ENCODE peak calls at places on chromosome 19, in eight cellular contexts. L is GM12878, R is HL-60, Z is SK-N-SH, P is endothelial cell of umbilical vein, V is stomach, B is spleen, K is upper lobe of left lung. F is an unnamed sample.

GRCh38 chr19:35757231-35757748 is 461 bp upstream of the HSPB6 start:
- DNase-seq in L (no peak), R (no peak), Z (peak; percentile 70), P (peak; percentile 62), V (peak; percentile 49), B (peak; percentile 87), K (peak; percentile 45), F (peak; percentile 74)

GRCh38 chr19:23800868-23801267 is 42.2 kb upstream of the ZNF681 start:
- DNase-seq in L (no peak), R (no peak), Z (no peak), P (no peak), V (no peak), B (no peak), K (no peak), F (no peak)

GRCh38 chr19:2561895-2562294 is 86.0 kb downstream of the GADD45B start:
- DNase-seq in L (peak; percentile 92), R (peak; percentile 50), Z (no peak), P (no peak), V (no peak), B (peak; percentile 88), K (no peak), F (no peak)

GRCh38 chr19:48560095-48560530 is 8.1 kb downstream of the SULT2B1 start:
- DNase-seq in L (no peak), R (no peak), Z (no peak), P (no peak), V (no peak), B (no peak), K (no peak), F (no peak)

GRCh38 chr19:55482128-55482961 is 2.6 kb upstream of the NAT14 start:
- DNase-seq in L (no peak), R (no peak), Z (no peak), P (no peak), V (no peak), B (no peak), K (no peak), F (no peak)

GRCh38 chr19:46732966-46733692 is 12.7 kb upstream of the FKRP start:
- DNase-seq in L (no peak), R (peak; percentile 92), Z (no peak), P (no peak), V (no peak), B (peak; percentile 89), K (peak; percentile 80), F (no peak)

GRCh38 chr19:28396259-28396940 is 816.6 kb downstream of the UQCRFS1 start:
- DNase-seq in L (no peak), R (no peak), Z (no peak), P (no peak), V (no peak), B (peak; percentile 42), K (no peak), F (no peak)

GRCh38 chr19:56199686-56200085 is 2.1 kb upstream of the ZSCAN5B start:
- DNase-seq in L (no peak), R (no peak), Z (no peak), P (no peak), V (no peak), B (no peak), K (no peak), F (no peak)

GRCh38 chr19:7663711-7664110 is 5.1 kb upstream of the RETN start:
- DNase-seq in L (no peak), R (no peak), Z (no peak), P (no peak), V (no peak), B (no peak), K (no peak), F (no peak)

GRCh38 chr19:19420570-19421301 is 15.3 kb downstream of the GATAD2A start:
- DNase-seq in L (peak; percentile 87), R (peak; percentile 46), Z (no peak), P (no peak), V (no peak), B (no peak), K (no peak), F (no peak)

GRCh38 chr19:1856345-1856697 is 7.1 kb downstream of the KLF16 start:
- DNase-seq in L (no peak), R (no peak), Z (no peak), P (no peak), V (no peak), B (no peak), K (no peak), F (no peak)

GRCh38 chr19:46481187-46481586 is 9.8 kb upstream of the PNMA8A start:
- DNase-seq in L (no peak), R (no peak), Z (no peak), P (no peak), V (no peak), B (no peak), K (no peak), F (no peak)

GRCh38 chr19:47469719-47470118 is 2.0 kb downstream of the SLC8A2 start:
- DNase-seq in L (no peak), R (no peak), Z (no peak), P (no peak), V (no peak), B (no peak), K (no peak), F (no peak)

GRCh38 chr19:36152061-36152885 is at the start of gene COX7A1:
- DNase-seq in L (no peak), R (no peak), Z (no peak), P (peak; percentile 23), V (no peak), B (peak; percentile 87), K (peak; percentile 43), F (peak; percentile 45)

GRCh38 chr19:38706792-38707511 is 37.3 kb downstream of the CAPN12 start:
- DNase-seq in L (no peak), R (no peak), Z (no peak), P (peak; percentile 46), V (no peak), B (no peak), K (no peak), F (no peak)

GRCh38 chr19:5851302-5851701 is at the start of gene FUT3:
- DNase-seq in L (no peak), R (no peak), Z (no peak), P (no peak), V (peak; percentile 66), B (no peak), K (peak; percentile 87), F (peak; percentile 84)

GRCh38 chr19:10290876-10291553 is 1.3 kb downstream of the ICAM5 start:
- DNase-seq in L (no peak), R (peak; percentile 29), Z (peak; percentile 70), P (no peak), V (peak; percentile 48), B (peak; percentile 88), K (peak; percentile 81), F (peak; percentile 76)
- TF ChIP-seq POLR2AphosphoS5 in L (no peak), R (no peak), Z (no peak), P (no peak), V (no peak), B (peak; percentile 40), K (peak; percentile 59), F (no peak)

GRCh38 chr19:18397242-18398202 is at the start of gene LRRC25:
- DNase-seq in L (no peak), R (peak; percentile 98), Z (peak; percentile 63), P (no peak), V (no peak), B (peak; percentile 93), K (peak; percentile 83), F (no peak)
- TF ChIP-seq POLR2AphosphoS5 in L (no peak), R (peak; percentile 69), Z (no peak), P (no peak), V (peak; percentile 20), B (peak; percentile 91), K (no peak), F (peak; percentile 52)

DNA sequence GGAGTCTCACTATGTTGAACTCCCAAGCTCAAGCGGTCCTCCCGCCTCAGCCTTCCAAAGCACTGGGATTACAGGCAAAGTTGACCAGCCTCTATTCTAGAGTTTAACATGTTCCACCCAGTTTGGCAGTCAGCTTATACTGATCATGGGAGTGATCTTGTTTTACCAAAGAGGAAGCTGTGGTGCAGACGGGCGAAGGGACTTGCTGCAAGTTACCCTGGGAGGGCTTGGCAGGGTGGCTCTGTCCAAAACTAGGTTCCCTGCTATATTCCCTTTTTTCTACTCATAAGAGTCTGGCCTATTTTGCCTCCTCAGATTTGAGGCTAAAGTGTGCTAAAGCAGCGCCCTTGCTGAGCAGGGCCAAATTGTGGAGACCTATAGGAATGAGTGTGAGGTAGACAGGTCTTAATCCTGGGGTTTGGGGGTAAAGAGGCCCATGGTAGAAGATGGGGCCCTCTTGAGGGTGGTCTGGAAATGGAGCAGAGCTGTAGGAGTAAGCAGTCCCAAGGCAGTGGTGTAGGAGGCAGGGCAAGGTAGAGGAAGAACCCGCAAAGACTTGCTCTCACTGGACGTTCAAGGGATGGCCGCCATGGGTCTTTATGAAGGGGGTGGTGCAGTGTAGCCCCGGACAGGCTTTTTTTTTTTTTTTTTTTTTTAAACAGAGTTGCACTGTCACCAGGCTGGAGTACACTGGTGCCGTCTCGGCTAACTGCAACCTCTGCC is 3.3 kb downstream of the RPS19 start:
- DNase-seq in L (no peak), R (peak; percentile 90), Z (no peak), P (no peak), V (no peak), B (no peak), K (no peak), F (no peak)
- TF ChIP-seq POLR2AphosphoS5 in L (peak; percentile 33), R (no peak), Z (no peak), P (no peak), V (no peak), B (no peak), K (no peak), F (no peak)

DNA sequence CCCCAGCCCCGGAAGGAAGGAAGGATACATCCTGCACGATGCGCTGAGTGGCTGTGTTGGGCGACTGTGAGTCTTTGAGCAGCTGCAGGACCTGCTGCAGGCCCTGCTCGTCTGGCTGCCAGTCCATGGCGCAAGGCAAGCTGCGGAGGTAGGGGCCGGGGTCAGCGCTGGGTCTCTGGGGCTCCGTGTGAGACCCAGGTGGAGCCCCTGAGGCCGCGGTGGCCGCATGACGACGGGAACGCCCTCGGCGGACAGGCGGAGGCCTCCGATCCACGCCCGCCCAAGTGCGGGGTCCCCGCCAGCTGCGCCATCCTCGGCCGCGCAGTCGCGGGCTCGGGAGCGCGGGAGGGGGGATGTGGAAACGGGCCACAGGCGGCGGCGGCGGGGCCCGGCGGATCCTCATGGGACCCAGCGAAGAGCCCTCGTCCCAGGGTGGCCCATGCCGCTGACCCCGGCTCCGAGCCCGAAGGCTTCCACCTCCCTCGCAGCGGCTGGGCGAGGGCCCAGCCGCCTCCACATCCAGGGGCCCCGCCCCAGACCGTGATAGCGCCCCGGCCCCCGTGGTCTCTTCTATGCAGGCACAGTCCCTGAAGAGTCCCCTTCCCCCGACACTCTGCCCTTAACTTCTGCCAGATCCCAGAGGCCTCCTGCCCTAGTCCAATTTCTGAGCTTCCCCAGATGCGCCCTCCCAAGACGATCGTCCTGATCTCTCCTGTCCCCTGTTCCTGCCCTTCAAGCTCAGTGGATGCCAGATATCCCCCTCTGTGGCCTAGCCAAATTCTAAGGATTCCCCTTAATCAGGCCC is 2.7 kb downstream of the TNPO2 start:
- DNase-seq in L (no peak), R (no peak), Z (peak; percentile 62), P (no peak), V (no peak), B (no peak), K (no peak), F (peak; percentile 34)
- TF ChIP-seq POLR2AphosphoS5 in L (no peak), R (no peak), Z (no peak), P (peak; percentile 39), V (no peak), B (no peak), K (no peak), F (no peak)